ENCODE peak calls at places on chromosomes 12 and 14, in five cellular contexts. One of them, this sample, is unnamed.

GRCh38 chr12:61188801-61189595 is 1071.2 kb upstream of the USP15 start:
- DNase-seq in mesothelial cell of epicardium: no peak
- DNase-seq in endothelial cell: no peak
- DNase-seq in body of pancreas: no peak
- DNase-seq in PC-9: no peak
- DNase-seq in this sample: no peak

GRCh38 chr12:106981781-106982180 is 5.2 kb downstream of the MTERF2 start:
- DNase-seq in mesothelial cell of epicardium: no peak
- DNase-seq in endothelial cell: no peak
- DNase-seq in body of pancreas: no peak
- DNase-seq in PC-9: no peak
- DNase-seq in this sample: no peak

GRCh38 chr12:106973545-106973944 is 13.4 kb downstream of the MTERF2 start:
- DNase-seq in mesothelial cell of epicardium: no peak
- DNase-seq in endothelial cell: no peak
- DNase-seq in body of pancreas: no peak
- DNase-seq in PC-9: no peak
- DNase-seq in this sample: no peak

GRCh38 chr12:108812324-108812723 is 45.1 kb downstream of the SSH1 start:
- DNase-seq in mesothelial cell of epicardium: no peak
- DNase-seq in endothelial cell: no peak
- DNase-seq in body of pancreas: no peak
- DNase-seq in PC-9: no peak
- DNase-seq in this sample: no peak

GRCh38 chr14:35416108-35416750 is 11.7 kb upstream of the NFKBIA start:
- DNase-seq in mesothelial cell of epicardium: no peak
- DNase-seq in endothelial cell: no peak
- DNase-seq in body of pancreas: no peak
- DNase-seq in PC-9: no peak
- DNase-seq in this sample: no peak

GRCh38 chr12:51832708-51833107 is 15.8 kb downstream of the FIGNL2 start:
- DNase-seq in mesothelial cell of epicardium: no peak
- DNase-seq in endothelial cell: no peak
- DNase-seq in body of pancreas: no peak
- DNase-seq in PC-9: no peak
- DNase-seq in this sample: no peak

GRCh38 chr14:52279405-52279804 is 11.9 kb downstream of the PTGDR start:
- DNase-seq in mesothelial cell of epicardium: no peak
- DNase-seq in endothelial cell: no peak
- DNase-seq in body of pancreas: no peak
- DNase-seq in PC-9: peak; percentile 48
- DNase-seq in this sample: no peak

GRCh38 chr12:47481041-47481440 is 224.8 kb downstream of the RPAP3 start:
- DNase-seq in mesothelial cell of epicardium: no peak
- DNase-seq in endothelial cell: no peak
- DNase-seq in body of pancreas: no peak
- DNase-seq in PC-9: no peak
- DNase-seq in this sample: no peak

GRCh38 chr14:97380539-97380941 is 583.4 kb downstream of the VRK1 start:
- DNase-seq in mesothelial cell of epicardium: no peak
- DNase-seq in endothelial cell: no peak
- DNase-seq in body of pancreas: no peak
- DNase-seq in PC-9: no peak
- DNase-seq in this sample: no peak

GRCh38 chr14:56002876-56003625 is 115.2 kb upstream of the PELI2 start:
- DNase-seq in mesothelial cell of epicardium: no peak
- DNase-seq in endothelial cell: no peak
- DNase-seq in body of pancreas: no peak
- DNase-seq in PC-9: no peak
- DNase-seq in this sample: no peak

GRCh38 chr12:51082561-51083139 is 746 bp downstream of the CSRNP2 start:
- DNase-seq in mesothelial cell of epicardium: peak; percentile 41
- DNase-seq in endothelial cell: peak; percentile 36
- DNase-seq in body of pancreas: no peak
- DNase-seq in PC-9: no peak
- DNase-seq in this sample: no peak

GRCh38 chr12:52063986-52064649 is 5.7 kb upstream of the ATG101 start:
- DNase-seq in mesothelial cell of epicardium: no peak
- DNase-seq in endothelial cell: no peak
- DNase-seq in body of pancreas: peak; percentile 58
- DNase-seq in PC-9: no peak
- DNase-seq in this sample: no peak

GRCh38 chr14:23864252-23864651 is 89.3 kb upstream of the DHRS4 start:
- DNase-seq in mesothelial cell of epicardium: no peak
- DNase-seq in endothelial cell: no peak
- DNase-seq in body of pancreas: no peak
- DNase-seq in PC-9: no peak
- DNase-seq in this sample: no peak

GRCh38 chr12:131673519-131674265 is 37.2 kb upstream of the SFSWAP start:
- DNase-seq in mesothelial cell of epicardium: no peak
- DNase-seq in endothelial cell: no peak
- DNase-seq in body of pancreas: no peak
- DNase-seq in PC-9: peak; percentile 61
- DNase-seq in this sample: no peak

GRCh38 chr14:85319998-85320397 is 209.9 kb upstream of the FLRT2 start:
- DNase-seq in mesothelial cell of epicardium: no peak
- DNase-seq in endothelial cell: no peak
- DNase-seq in body of pancreas: no peak
- DNase-seq in PC-9: no peak
- DNase-seq in this sample: no peak

GRCh38 chr12:106358410-106359241 is 1.1 kb downstream of the POLR3B start:
- DNase-seq in mesothelial cell of epicardium: no peak
- DNase-seq in endothelial cell: no peak
- DNase-seq in body of pancreas: peak; percentile 37
- DNase-seq in PC-9: peak; percentile 94
- DNase-seq in this sample: no peak

GRCh38 chr12:5624873-5625272 is 193.0 kb downstream of the NTF3 start:
- DNase-seq in mesothelial cell of epicardium: no peak
- DNase-seq in endothelial cell: peak; percentile 15
- DNase-seq in body of pancreas: no peak
- DNase-seq in PC-9: no peak
- DNase-seq in this sample: no peak

GRCh38 chr14:68476212-68476964 is 316.5 kb downstream of the ZFP36L1 start:
- DNase-seq in mesothelial cell of epicardium: no peak
- DNase-seq in endothelial cell: no peak
- DNase-seq in body of pancreas: peak; percentile 64
- DNase-seq in PC-9: peak; percentile 92
- DNase-seq in this sample: no peak

GRCh38 chr14:24259282-24260025 is 3.5 kb downstream of the TGM1 start:
- DNase-seq in mesothelial cell of epicardium: peak; percentile 81
- DNase-seq in endothelial cell: no peak
- DNase-seq in body of pancreas: peak; percentile 66
- DNase-seq in PC-9: no peak
- DNase-seq in this sample: no peak

GRCh38 chr14:65045691-65046090 is 56.6 kb downstream of the MAX start:
- DNase-seq in mesothelial cell of epicardium: no peak
- DNase-seq in endothelial cell: no peak
- DNase-seq in body of pancreas: no peak
- DNase-seq in PC-9: no peak
- DNase-seq in this sample: no peak

GRCh38 chr12:53467880-53468279 is 16.0 kb downstream of the PCBP2 start:
- DNase-seq in mesothelial cell of epicardium: no peak
- DNase-seq in endothelial cell: no peak
- DNase-seq in body of pancreas: no peak
- DNase-seq in PC-9: no peak
- DNase-seq in this sample: no peak

GRCh38 chr14:90406384-90406798 is 9.6 kb downstream of the CALM1 start:
- DNase-seq in mesothelial cell of epicardium: no peak
- DNase-seq in endothelial cell: no peak
- DNase-seq in body of pancreas: no peak
- DNase-seq in PC-9: no peak
- DNase-seq in this sample: no peak

GRCh38 chr14:36747411-36748184 is 85.9 kb downstream of the PAX9 start:
- DNase-seq in mesothelial cell of epicardium: no peak
- DNase-seq in endothelial cell: no peak
- DNase-seq in body of pancreas: no peak
- DNase-seq in PC-9: no peak
- DNase-seq in this sample: no peak

GRCh38 chr12:109563291-109564284 is 9.7 kb downstream of the MMAB start:
- DNase-seq in mesothelial cell of epicardium: no peak
- DNase-seq in endothelial cell: no peak
- DNase-seq in body of pancreas: no peak
- DNase-seq in PC-9: no peak
- DNase-seq in this sample: no peak

GRCh38 chr12:26749781-26750180 is 83.2 kb downstream of the ITPR2 start:
- DNase-seq in mesothelial cell of epicardium: no peak
- DNase-seq in endothelial cell: no peak
- DNase-seq in body of pancreas: no peak
- DNase-seq in PC-9: no peak
- DNase-seq in this sample: no peak

GRCh38 chr12:105876426-105876927 is 262.3 kb downstream of the NUAK1 start:
- DNase-seq in mesothelial cell of epicardium: no peak
- DNase-seq in endothelial cell: no peak
- DNase-seq in body of pancreas: no peak
- DNase-seq in PC-9: no peak
- DNase-seq in this sample: no peak

DNA sequence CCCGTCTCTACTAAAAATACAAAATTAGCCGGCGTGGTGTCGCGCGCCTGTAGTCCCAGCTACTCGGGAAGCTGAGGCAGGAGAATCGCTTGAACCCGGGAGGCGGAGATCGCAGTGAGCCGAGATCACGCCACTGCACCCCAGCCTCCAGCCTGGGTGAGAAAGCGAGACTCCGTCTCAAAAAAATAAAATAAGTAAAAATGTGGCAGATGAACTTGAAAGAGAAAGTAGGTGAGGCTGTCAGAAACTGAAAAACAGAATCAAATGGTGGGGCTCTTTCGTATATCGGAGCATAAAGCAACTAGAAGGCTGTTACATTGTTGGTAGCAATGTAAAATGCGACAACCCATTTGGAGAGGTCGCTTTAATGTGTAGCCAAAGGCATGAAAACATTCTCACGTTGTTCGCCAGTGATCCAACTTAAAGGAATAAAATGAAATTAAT is 767 bp upstream of the CCNT1 start:
- DNase-seq in mesothelial cell of epicardium: no peak
- DNase-seq in endothelial cell: no peak
- DNase-seq in body of pancreas: no peak
- DNase-seq in PC-9: no peak
- DNase-seq in this sample: no peak
- TF ChIP-seq CTCF in mesothelial cell of epicardium: no peak
- TF ChIP-seq CTCF in endothelial cell: no peak
- TF ChIP-seq CTCF in body of pancreas: no peak
- TF ChIP-seq CTCF in PC-9: no peak
- TF ChIP-seq CTCF in this sample: peak; percentile 8

GRCh38 chr12:70006619-70006973 is 181.6 kb downstream of the MYRFL start:
- DNase-seq in mesothelial cell of epicardium: no peak
- DNase-seq in endothelial cell: no peak
- DNase-seq in body of pancreas: no peak
- DNase-seq in PC-9: no peak
- DNase-seq in this sample: no peak
- TF ChIP-seq CTCF in mesothelial cell of epicardium: no peak
- TF ChIP-seq CTCF in endothelial cell: no peak
- TF ChIP-seq CTCF in body of pancreas: no peak
- TF ChIP-seq CTCF in PC-9: no peak
- TF ChIP-seq CTCF in this sample: no peak

DNA sequence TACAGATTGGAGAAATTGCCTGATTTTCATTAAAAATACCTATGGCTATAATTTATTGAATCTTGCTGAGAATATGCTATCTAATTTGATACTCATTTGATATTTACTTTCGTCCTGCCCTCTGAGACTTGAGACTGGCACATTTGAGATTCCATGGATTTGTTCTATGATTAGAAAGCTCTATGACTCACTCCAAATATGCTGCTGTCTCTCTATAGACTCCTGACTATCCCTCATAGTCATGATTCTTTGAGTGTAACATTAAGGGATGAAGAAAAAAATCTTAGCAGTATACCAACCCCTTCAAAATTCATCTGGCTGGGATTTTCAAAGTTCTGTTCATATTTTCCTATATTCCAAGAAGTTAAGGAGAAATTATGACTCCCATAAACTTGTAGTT is 191.9 kb downstream of the LRIG3 start:
- DNase-seq in mesothelial cell of epicardium: no peak
- DNase-seq in endothelial cell: no peak
- DNase-seq in body of pancreas: no peak
- DNase-seq in PC-9: no peak
- DNase-seq in this sample: no peak
- TF ChIP-seq CTCF in mesothelial cell of epicardium: no peak
- TF ChIP-seq CTCF in endothelial cell: no peak
- TF ChIP-seq CTCF in body of pancreas: no peak
- TF ChIP-seq CTCF in PC-9: no peak
- TF ChIP-seq CTCF in this sample: no peak

DNA sequence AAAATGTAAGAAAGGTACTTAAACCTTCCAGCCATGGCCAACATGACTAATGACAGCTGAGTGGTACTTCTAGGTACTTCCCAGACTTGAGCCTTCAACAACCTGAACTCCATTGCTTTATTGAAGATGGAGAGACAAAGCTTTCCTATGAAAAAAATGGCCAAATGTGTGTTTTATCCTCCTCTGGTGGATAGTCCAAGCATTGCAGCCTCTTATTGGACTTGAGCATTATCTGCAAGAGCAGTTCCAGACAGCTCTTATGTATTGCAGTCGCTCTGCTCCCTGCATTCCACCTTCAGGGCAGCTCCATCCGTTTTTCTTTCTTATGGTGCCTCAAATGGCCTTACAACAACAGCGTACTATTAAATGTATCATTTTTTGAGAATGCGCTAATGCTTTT is 588.2 kb downstream of the NRXN3 start:
- DNase-seq in mesothelial cell of epicardium: no peak
- DNase-seq in endothelial cell: peak; percentile 46
- DNase-seq in body of pancreas: no peak
- DNase-seq in PC-9: no peak
- DNase-seq in this sample: peak; percentile 40
- TF ChIP-seq CTCF in mesothelial cell of epicardium: peak; percentile 70
- TF ChIP-seq CTCF in endothelial cell: peak; percentile 82
- TF ChIP-seq CTCF in body of pancreas: peak; percentile 35
- TF ChIP-seq CTCF in PC-9: peak; percentile 58
- TF ChIP-seq CTCF in this sample: peak; percentile 73

This sample was measured in neural crest cell.